ENCODE peak calls at places on chromosomes 6 and 20, in six cellular contexts. C is adrenal gland, D is NCI-H510A, T is ovary, U is anterior cingulate cortex, L is T-cell. K is an unnamed sample.

GRCh38 chr20:9610665-9611064 is 96.3 kb downstream of the LAMP5 start:
- DNase-seq in C (no peak), D (no peak), T (no peak), U (no peak), L (no peak), K (no peak)

GRCh38 chr6:64861039-64861651 is 845.9 kb downstream of the EYS start:
- DNase-seq in C (no peak), D (no peak), T (no peak), U (no peak), L (no peak), K (no peak)

GRCh38 chr6:34656378-34657036 is 40.1 kb downstream of the ILRUN start:
- DNase-seq in C (no peak), D (peak; percentile 91), T (no peak), U (no peak), L (no peak), K (peak; percentile 16)

GRCh38 chr20:6623989-6624388 is 143.5 kb upstream of the BMP2 start:
- DNase-seq in C (no peak), D (no peak), T (no peak), U (no peak), L (no peak), K (no peak)

GRCh38 chr6:35427851-35428321 is 24.3 kb upstream of the FANCE start:
- DNase-seq in C (no peak), D (no peak), T (no peak), U (no peak), L (no peak), K (no peak)

GRCh38 chr6:17091122-17091521 is 10.7 kb upstream of the STMND1 start:
- DNase-seq in C (no peak), D (no peak), T (no peak), U (no peak), L (no peak), K (no peak)

GRCh38 chr6:116115781-116116180 is 10.2 kb downstream of the COL10A1 start:
- DNase-seq in C (no peak), D (no peak), T (no peak), U (no peak), L (no peak), K (no peak)

GRCh38 chr6:145744619-145745018 is 9.3 kb upstream of the EPM2A start:
- DNase-seq in C (no peak), D (no peak), T (no peak), U (no peak), L (no peak), K (no peak)

GRCh38 chr6:116530436-116530835 is 15.0 kb downstream of the TRAPPC3L start:
- DNase-seq in C (no peak), D (peak; percentile 20), T (no peak), U (no peak), L (no peak), K (no peak)

GRCh38 chr6:150535151-150535816 is 64.4 kb upstream of the PLEKHG1 start:
- DNase-seq in C (no peak), D (no peak), T (no peak), U (no peak), L (no peak), K (no peak)

K was measured in NCI-H446.